ENCODE peak calls at places on chromosomes 16 and 17, in nine cellular contexts. M is thoracic aorta, A is WERI-Rb-1, Y is dorsolateral prefrontal cortex, K is left lung, G is psoas muscle, J is stomach, B is mammary epithelial cell, C is SK-N-SH. X is an unnamed sample.

GRCh38 chr16:12586701-12587100 is 217.0 kb downstream of the CPPED1 start:
- DNase-seq in A (no peak), M (no peak), Y (no peak), C (no peak), J (no peak), G (no peak), K (no peak), B (no peak), X (no peak)

GRCh38 chr17:58531661-58532554 is 17.5 kb upstream of the MTMR4 start:
- DNase-seq in G (peak), M (no peak), K (peak), A (peak), J (peak), Y (peak), C (peak), B (peak), X (peak)

GRCh38 chr17:34299918-34300600 is 14.5 kb downstream of the CCL11 start:
- DNase-seq in B (no peak), A (no peak), M (no peak), J (no peak), G (no peak), K (no peak), C (no peak), Y (no peak), X (peak)

GRCh38 chr17:47257651-47258339 is 4.2 kb downstream of the ITGB3 start:
- DNase-seq in A (no peak), K (no peak), C (no peak), B (peak), M (no peak), G (no peak), Y (no peak), J (no peak), X (peak)

GRCh38 chr17:72126575-72127486 is 6.0 kb downstream of the SOX9 start:
- DNase-seq in J (peak), K (no peak), A (no peak), M (no peak), C (peak), G (no peak), B (peak), Y (no peak), X (peak)

GRCh38 chr16:88792668-88793587 is 7.9 kb upstream of the PIEZO1 start:
- DNase-seq in M (no peak), J (no peak), K (peak), B (no peak), G (no peak), Y (no peak), A (no peak), C (no peak), X (no peak)

GRCh38 chr17:78186689-78187595 is at the start of the genes AFMID and TK1:
- DNase-seq in C (peak), M (peak), Y (peak), G (peak), J (peak), B (peak), A (peak), K (peak), X (peak)

GRCh38 chr16:49664221-49665215 is 191.4 kb downstream of the ZNF423 start:
- DNase-seq in M (no peak), K (peak), C (peak), G (peak), J (no peak), B (no peak), Y (no peak), A (no peak), X (no peak)

GRCh38 chr17:3788200-3788599 is 12.8 kb downstream of the ITGAE start:
- DNase-seq in Y (no peak), G (no peak), C (no peak), A (no peak), B (no peak), M (no peak), K (no peak), J (no peak), X (no peak)

GRCh38 chr16:72172105-72173034 is at the start of gene PMFBP1:
- DNase-seq in K (no peak), C (no peak), J (no peak), Y (no peak), A (no peak), G (no peak), B (peak), M (peak), X (peak)

GRCh38 chr17:50129303-50129945 is 536 bp downstream of the SAMD14 start:
- DNase-seq in G (no peak), Y (peak), C (peak), M (no peak), K (peak), B (no peak), A (peak), J (no peak), X (peak)

GRCh38 chr17:30323895-30324319 is 9.9 kb downstream of the TMIGD1 start:
- DNase-seq in K (no peak), A (no peak), J (peak), Y (no peak), M (no peak), B (peak), C (no peak), G (peak), X (peak)

GRCh38 chr16:55248494-55248893 is 75.5 kb upstream of the IRX6 start:
- DNase-seq in J (no peak), A (no peak), C (no peak), Y (no peak), M (no peak), G (no peak), B (no peak), K (no peak), X (no peak)

GRCh38 chr17:44794699-44795413 is 35.2 kb downstream of the GJC1 start:
- DNase-seq in C (no peak), J (no peak), Y (no peak), B (peak), A (no peak), G (no peak), K (no peak), M (no peak), X (peak)

GRCh38 chr17:60059082-60059481 is 19.6 kb downstream of the HEATR6 start:
- DNase-seq in A (no peak), J (no peak), B (no peak), C (no peak), K (no peak), G (no peak), Y (no peak), M (no peak), X (no peak)

GRCh38 chr17:14321980-14322776 is 21.3 kb downstream of the HS3ST3B1 start:
- DNase-seq in A (no peak), M (no peak), J (no peak), G (no peak), B (no peak), C (no peak), K (no peak), Y (no peak), X (no peak)

GRCh38 chr17:14318906-14319205 is 18.0 kb downstream of the HS3ST3B1 start:
- DNase-seq in J (no peak), A (no peak), C (no peak), M (no peak), K (no peak), B (no peak), Y (no peak), G (no peak), X (no peak)

GRCh38 chr17:14321476-14321949 is 20.6 kb downstream of the HS3ST3B1 start:
- DNase-seq in G (no peak), A (no peak), J (no peak), Y (no peak), M (no peak), B (no peak), K (no peak), C (no peak), X (no peak)

GRCh38 chr17:14320098-14320497 is 19.2 kb downstream of the HS3ST3B1 start:
- DNase-seq in B (no peak), M (no peak), J (no peak), G (no peak), A (no peak), K (no peak), Y (no peak), C (no peak), X (no peak)

DNA sequence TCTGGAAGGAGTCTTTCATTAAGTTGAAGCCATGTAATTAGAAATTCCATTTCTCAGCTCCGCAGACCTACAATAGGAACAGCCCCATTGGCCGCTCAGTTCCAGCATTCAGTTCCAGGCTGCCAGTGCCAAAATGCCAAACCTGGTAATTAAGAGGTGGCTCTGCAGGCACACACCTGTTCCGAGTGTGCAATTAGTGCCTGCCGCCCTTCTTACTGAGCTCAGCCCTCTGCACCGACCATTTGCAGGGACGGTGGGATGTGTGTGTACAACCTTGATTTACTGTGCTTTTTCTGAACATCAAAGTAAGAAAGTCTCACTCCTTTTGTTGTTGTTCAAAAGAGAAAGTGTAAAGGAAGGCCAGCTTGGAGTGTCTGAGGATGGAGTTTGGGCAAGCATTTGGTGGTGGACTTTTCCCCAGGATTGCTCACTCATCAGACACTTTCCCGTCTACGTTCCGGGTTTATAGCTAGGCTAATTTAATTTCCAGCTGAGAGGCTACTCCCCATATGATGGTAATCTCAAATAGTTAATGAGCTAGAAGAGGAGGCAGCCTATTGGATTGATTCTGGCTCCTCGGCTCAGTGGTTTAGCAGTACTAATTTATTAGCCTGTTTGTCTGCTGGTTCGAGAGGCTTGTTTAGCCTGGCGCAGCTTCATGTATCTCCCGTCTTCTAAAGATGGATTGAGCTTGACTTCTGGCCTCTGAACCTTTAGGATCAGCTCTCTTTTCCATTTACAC is 20.0 kb downstream of the HS3ST3B1 start:
- DNase-seq in K (no peak), M (no peak), C (no peak), B (no peak), A (peak), G (no peak), J (no peak), Y (peak), X (no peak)
- H3K4me3 ChIP-seq in K (no peak), M (no peak), C (no peak), B (no peak), A (peak), G (no peak), J (no peak), Y (no peak), X (no peak)

GRCh38 chr16:85320677-85321385 is 208.6 kb upstream of the CIBAR2 start:
- DNase-seq in G (no peak), B (no peak), M (no peak), Y (no peak), A (no peak), K (no peak), C (no peak), J (no peak), X (no peak)
- TF ChIP-seq CTCF in G (no peak), B (no peak), M (no peak), Y (no peak), A (no peak), K (no peak), C (no peak), J (no peak), X (no peak)

GRCh38 chr17:7627250-7628121 is at the start of gene SAT2:
- DNase-seq in J (peak), G (peak), K (peak), M (peak), B (peak), A (peak), Y (peak), C (peak), X (peak)
- H3K4me3 ChIP-seq in J (peak), G (peak), K (peak), M (peak), B (peak), A (peak), Y (peak), C (peak), X (peak)

GRCh38 chr17:18321309-18321708 is 6.2 kb downstream of the SMCR8 start:
- DNase-seq in J (no peak), C (no peak), G (no peak), K (no peak), A (no peak), B (no peak), Y (no peak), M (no peak), X (peak)
- TF ChIP-seq CTCF in J (no peak), C (no peak), G (no peak), K (no peak), A (peak), B (no peak), Y (no peak), M (peak), X (peak)

GRCh38 chr16:3510410-3510809 is 9.6 kb downstream of the CLUAP1 start:
- DNase-seq in A (no peak), K (no peak), Y (no peak), B (no peak), G (no peak), C (no peak), J (no peak), M (no peak), X (no peak)
- H3K4me3 ChIP-seq in A (no peak), K (no peak), Y (no peak), B (no peak), G (no peak), C (no peak), J (no peak), M (no peak), X (no peak)

DNA sequence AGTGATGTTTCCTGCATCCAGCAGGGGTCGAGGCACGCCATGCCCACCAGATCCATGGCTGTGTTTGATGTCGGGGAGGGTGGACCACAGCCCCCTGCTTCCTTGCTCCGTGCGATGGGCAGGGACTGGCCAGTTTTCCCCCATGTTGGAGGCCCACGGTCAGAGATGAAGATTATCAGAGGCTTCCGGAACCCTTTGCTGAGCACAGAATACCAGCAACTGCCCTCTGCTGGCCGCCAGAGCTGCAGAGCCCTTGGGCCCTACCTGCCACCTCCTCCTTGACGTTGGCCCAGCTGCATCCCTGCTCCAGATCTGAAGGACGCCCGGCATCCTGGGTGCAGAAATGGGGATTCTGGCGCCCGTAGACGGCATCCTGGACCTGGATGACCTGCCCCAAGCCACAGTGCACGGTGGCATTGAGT is 23.7 kb upstream of the BCO1 start:
- DNase-seq in B (no peak), Y (no peak), A (no peak), K (no peak), G (no peak), M (no peak), J (peak), C (no peak), X (peak)
- TF ChIP-seq CTCF in B (peak), Y (no peak), A (peak), K (peak), G (no peak), M (no peak), J (no peak), C (peak), X (peak)

X was measured in AG10803.